ENCODE peak calls at places on chromosome 12, in nine cellular contexts. S, Y, B, K, L, X, A, D and N are unnamed samples.
A peak's percentile ranks its signal among the peaks of the same experiment; 100 is the strongest.

GRCh38 chr12:131351319-131352028 is 359.4 kb upstream of the SFSWAP start:
- DNase-seq in S (no peak), Y (no peak), B (no peak), K (no peak), L (no peak), X (no peak), A (no peak), D (no peak), N (no peak)

GRCh38 chr12:111270128-111270651 is 98.7 kb downstream of the PHETA1 start:
- DNase-seq in S (no peak), Y (no peak), B (no peak), K (no peak), L (no peak), X (no peak), A (no peak), D (peak; percentile 3), N (no peak)

GRCh38 chr12:122989443-122989839 is 9.0 kb downstream of the ARL6IP4 start:
- DNase-seq in S (no peak), Y (no peak), B (no peak), K (no peak), L (no peak), X (no peak), A (no peak), D (no peak), N (peak; percentile 62)

GRCh38 chr12:3173008-3173553 is 95.9 kb downstream of the TSPAN9 start:
- DNase-seq in S (no peak), Y (no peak), B (no peak), K (no peak), L (no peak), X (no peak), A (no peak), D (no peak), N (peak; percentile 39)

GRCh38 chr12:70227911-70228310 is 15.3 kb upstream of the CNOT2 start:
- DNase-seq in S (no peak), Y (no peak), B (no peak), K (no peak), L (no peak), X (no peak), A (no peak), D (no peak), N (no peak)

GRCh38 chr12:78864483-78865296 is at the start of gene SYT1:
- DNase-seq in S (peak; percentile 87), Y (peak; percentile 85), B (peak; percentile 33), K (no peak), L (no peak), X (no peak), A (no peak), D (no peak), N (peak; percentile 83)

GRCh38 chr12:131573631-131574396 is 137.1 kb upstream of the SFSWAP start:
- DNase-seq in S (no peak), Y (no peak), B (no peak), K (no peak), L (no peak), X (no peak), A (no peak), D (no peak), N (no peak)

GRCh38 chr12:14394317-14395058 is 29.0 kb downstream of the ATF7IP start:
- DNase-seq in S (peak; percentile 85), Y (peak; percentile 63), B (no peak), K (no peak), L (no peak), X (peak; percentile 22), A (peak; percentile 31), D (peak; percentile 66), N (no peak)

GRCh38 chr12:113881588-113881987 is 84.5 kb downstream of the RBM19 start:
- DNase-seq in S (no peak), Y (no peak), B (no peak), K (no peak), L (no peak), X (no peak), A (no peak), D (no peak), N (no peak)

GRCh38 chr12:124369901-124370378 is 75.0 kb downstream of the RFLNA start:
- DNase-seq in S (no peak), Y (no peak), B (no peak), K (no peak), L (no peak), X (no peak), A (no peak), D (no peak), N (no peak)

GRCh38 chr12:66352197-66352596 is 49.9 kb downstream of the HELB start:
- DNase-seq in S (peak; percentile 16), Y (no peak), B (no peak), K (no peak), L (no peak), X (no peak), A (peak; percentile 12), D (no peak), N (no peak)

GRCh38 chr12:45112306-45112705 is 61.4 kb upstream of the DBX2 start:
- DNase-seq in S (no peak), Y (no peak), B (no peak), K (no peak), L (no peak), X (no peak), A (no peak), D (no peak), N (no peak)

GRCh38 chr12:59158066-59158465 is 237.8 kb upstream of the LRIG3 start:
- DNase-seq in S (no peak), Y (no peak), B (no peak), K (no peak), L (no peak), X (no peak), A (no peak), D (no peak), N (no peak)

GRCh38 chr12:126093911-126094310 is 1028.7 kb downstream of the AACS start:
- DNase-seq in S (peak; percentile 51), Y (peak; percentile 33), B (no peak), K (no peak), L (no peak), X (no peak), A (no peak), D (no peak), N (no peak)

GRCh38 chr12:75809745-75810144 is 221.8 kb downstream of the PHLDA1 start:
- DNase-seq in S (no peak), Y (no peak), B (no peak), K (no peak), L (no peak), X (no peak), A (no peak), D (no peak), N (no peak)

GRCh38 chr12:13817131-13817530 is 164.3 kb downstream of the GRIN2B start:
- DNase-seq in S (no peak), Y (no peak), B (peak; percentile 40), K (no peak), L (no peak), X (no peak), A (no peak), D (no peak), N (no peak)

GRCh38 chr12:6766651-6767300 is 613 bp downstream of the PTMS start:
- DNase-seq in S (peak; percentile 55), Y (no peak), B (peak; percentile 91), K (peak; percentile 93), L (peak; percentile 89), X (peak; percentile 18), A (peak; percentile 41), D (peak; percentile 60), N (peak; percentile 94)

GRCh38 chr12:87953257-87953860 is 75.8 kb downstream of the C12orf50 start:
- DNase-seq in S (peak; percentile 78), Y (peak; percentile 36), B (no peak), K (no peak), L (no peak), X (no peak), A (no peak), D (peak; percentile 51), N (no peak)

GRCh38 chr12:57389033-57389432 is 41.8 kb downstream of the R3HDM2 start:
- DNase-seq in S (peak; percentile 80), Y (no peak), B (no peak), K (no peak), L (no peak), X (no peak), A (no peak), D (peak; percentile 78), N (no peak)

GRCh38 chr12:109706747-109707469 is 6.7 kb upstream of the FAM222A start:
- DNase-seq in S (no peak), Y (no peak), B (no peak), K (no peak), L (no peak), X (no peak), A (no peak), D (no peak), N (peak; percentile 40)

GRCh38 chr12:110245278-110245868 is 35.7 kb upstream of the ATP2A2 start:
- DNase-seq in S (no peak), Y (no peak), B (peak; percentile 82), K (no peak), L (no peak), X (peak; percentile 14), A (peak; percentile 23), D (no peak), N (no peak)